ENCODE peak calls at places on chromosomes 6 and 20, in six cellular contexts. J, B, I, Y, A and D are unnamed samples. For H3K9me3, the result is how much of the 10 kb centered on the place peaks cover.

GRCh38 chr6:88586371-88587157 is 376.9 kb downstream of the RNGTT start:
- DNase-seq in J (no peak), B (no peak), Y (no peak), A (no peak), I (no peak), D (no peak)

GRCh38 chr6:33967266-33967767 is 163.5 kb upstream of the MLN start:
- DNase-seq in A (no peak), I (no peak), B (no peak), Y (no peak), J (no peak), D (no peak)

GRCh38 chr6:19918436-19918835 is 81.3 kb downstream of the ID4 start:
- DNase-seq in A (no peak), I (no peak), J (no peak), B (no peak), Y (no peak), D (no peak)

GRCh38 chr20:63696311-63696627 is 183 bp upstream of the TNFRSF6B start:
- DNase-seq in I (no peak), Y (peak), J (peak), A (no peak), B (no peak), D (no peak)

GRCh38 chr20:63973160-63973479 is 3.4 kb upstream of the ZNF512B start:
- DNase-seq in J (no peak), B (no peak), Y (no peak), A (no peak), I (no peak), D (no peak)

GRCh38 chr20:62208061-62208804 is 11.8 kb downstream of the HRH3 start:
- DNase-seq in I (no peak), A (no peak), B (no peak), Y (no peak), J (no peak), D (no peak)

GRCh38 chr20:44730441-44730840 is 15.2 kb upstream of the KCNK15 start:
- DNase-seq in Y (no peak), B (no peak), J (peak), A (no peak), I (no peak), D (no peak)

GRCh38 chr6:115945806-115946205 is 114.9 kb downstream of the FRK start:
- DNase-seq in I (no peak), J (no peak), Y (no peak), A (no peak), B (no peak), D (no peak)

GRCh38 chr6:101013612-101014195 is 132.6 kb upstream of the ASCC3 start:
- DNase-seq in Y (no peak), I (no peak), B (no peak), A (no peak), J (no peak), D (no peak)

GRCh38 chr6:35237466-35237865 is 22.1 kb upstream of the ZNF76 start:
- DNase-seq in Y (no peak), J (no peak), A (no peak), B (no peak), I (no peak), D (no peak)

GRCh38 chr6:104402572-104402971 is 457.1 kb downstream of the HACE1 start:
- DNase-seq in B (no peak), A (no peak), I (no peak), J (no peak), Y (no peak), D (no peak)

GRCh38 chr6:161498359-161498758 is 224.5 kb upstream of the AGPAT4 start:
- DNase-seq in B (peak), A (no peak), J (peak), Y (peak), I (peak), D (peak)

GRCh38 chr6:131199568-131200272 is 64.5 kb downstream of the AKAP7 start:
- DNase-seq in A (peak), Y (peak), I (peak), J (peak), B (peak), D (no peak)

GRCh38 chr20:48574383-48574782 is 253.4 kb downstream of the PREX1 start:
- DNase-seq in Y (no peak), I (peak), B (no peak), A (no peak), J (peak), D (no peak)

GRCh38 chr20:24938498-24938897 is 10.6 kb upstream of the CST7 start:
- DNase-seq in B (no peak), J (no peak), A (no peak), Y (no peak), I (no peak), D (no peak)
- H3K9me3 ChIP-seq in B (under half), J (under half), A (under half), Y (under half), I (under half), D (under half)

DNA sequence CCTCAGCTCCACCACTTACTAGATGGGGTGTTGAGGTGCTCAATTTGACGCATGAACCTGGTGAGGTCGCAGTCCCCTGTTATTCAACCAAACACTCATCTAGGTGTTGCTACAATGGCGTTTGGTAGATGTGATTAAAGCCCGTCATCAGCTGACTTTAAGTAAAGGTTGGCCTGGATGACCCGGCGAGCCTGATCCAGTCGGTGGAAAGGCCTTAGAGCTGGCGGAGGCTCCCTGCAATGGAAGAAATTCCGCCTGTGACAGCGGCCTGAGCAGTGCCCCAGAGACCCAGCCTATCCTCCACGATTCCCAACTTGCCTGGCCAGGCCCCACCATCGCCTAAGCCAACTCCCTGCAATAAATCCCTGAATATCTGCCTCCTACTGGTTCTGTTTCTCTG is 171.4 kb downstream of the BMP7 start:
- DNase-seq in J (no peak), I (no peak), A (no peak), Y (no peak), B (no peak), D (no peak)
- TF ChIP-seq YY1 in J (no peak), I (no peak), A (no peak), Y (no peak), B (no peak), D (no peak)

GRCh38 chr20:15937179-15937578 is 636.1 kb downstream of the KIF16B start:
- DNase-seq in I (no peak), Y (no peak), B (no peak), J (no peak), A (peak), D (no peak)

GRCh38 chr20:15942130-15942529 is 631.1 kb downstream of the KIF16B start:
- DNase-seq in J (no peak), A (no peak), I (no peak), B (no peak), Y (no peak), D (no peak)

GRCh38 chr20:15940127-15940526 is 633.1 kb downstream of the KIF16B start:
- DNase-seq in A (no peak), Y (no peak), J (no peak), I (no peak), B (no peak), D (no peak)

DNA sequence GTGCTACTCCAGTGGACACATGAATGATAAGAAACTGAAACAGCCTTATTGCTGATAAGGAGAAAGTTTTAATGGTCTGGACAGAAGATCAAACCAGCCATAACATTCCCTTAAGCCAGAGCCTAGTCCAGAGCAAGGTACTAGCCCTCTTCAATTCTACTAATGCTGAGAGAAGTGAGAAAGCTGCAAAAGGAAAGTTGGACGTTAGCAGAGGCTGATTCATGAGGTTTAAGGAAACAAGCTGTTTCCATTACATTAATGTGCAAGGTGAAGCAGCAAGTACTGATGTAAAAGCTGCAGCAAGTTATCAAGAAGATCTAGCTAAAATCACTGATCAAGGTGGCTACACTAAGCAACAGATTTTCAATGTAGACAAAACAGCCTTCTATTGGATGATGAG is 634.4 kb downstream of the KIF16B start:
- DNase-seq in Y (no peak), B (no peak), A (no peak), I (no peak), J (no peak), D (no peak)
- H3K9me3 ChIP-seq in Y (under half), B (half or more), A (under half), I (under half), J (under half), D (under half)

GRCh38 chr6:99416892-99417767 is 8.0 kb downstream of the PNISR start:
- DNase-seq in I (no peak), A (peak), Y (no peak), J (no peak), B (no peak), D (no peak)
- TF ChIP-seq YY1 in I (no peak), A (no peak), Y (no peak), J (no peak), B (no peak), D (no peak)

DNA sequence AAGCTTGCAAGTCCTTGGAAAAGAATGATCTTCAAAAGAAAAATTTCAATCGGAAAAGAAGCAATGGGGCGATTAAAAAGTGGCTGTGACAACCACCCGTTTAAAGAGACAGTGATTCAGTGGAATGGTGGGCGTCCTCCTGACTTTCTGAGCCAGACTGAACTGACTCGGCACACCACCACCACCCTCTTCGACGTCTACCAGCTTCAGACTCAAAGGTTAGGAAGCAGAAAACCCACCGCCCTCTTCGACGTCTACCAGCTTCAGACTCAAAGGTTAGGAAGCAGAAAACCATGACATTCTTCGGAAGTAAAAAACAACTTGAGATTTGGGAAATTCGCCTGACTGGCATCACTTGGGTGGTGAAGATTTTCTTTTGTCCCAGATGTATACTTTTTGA is 28.3 kb upstream of the IRF4 start:
- DNase-seq in Y (no peak), I (no peak), J (no peak), B (no peak), A (no peak), D (no peak)
- H3K9me3 ChIP-seq in Y (half or more), I (under half), J (under half), B (under half), A (under half), D (under half)

DNA sequence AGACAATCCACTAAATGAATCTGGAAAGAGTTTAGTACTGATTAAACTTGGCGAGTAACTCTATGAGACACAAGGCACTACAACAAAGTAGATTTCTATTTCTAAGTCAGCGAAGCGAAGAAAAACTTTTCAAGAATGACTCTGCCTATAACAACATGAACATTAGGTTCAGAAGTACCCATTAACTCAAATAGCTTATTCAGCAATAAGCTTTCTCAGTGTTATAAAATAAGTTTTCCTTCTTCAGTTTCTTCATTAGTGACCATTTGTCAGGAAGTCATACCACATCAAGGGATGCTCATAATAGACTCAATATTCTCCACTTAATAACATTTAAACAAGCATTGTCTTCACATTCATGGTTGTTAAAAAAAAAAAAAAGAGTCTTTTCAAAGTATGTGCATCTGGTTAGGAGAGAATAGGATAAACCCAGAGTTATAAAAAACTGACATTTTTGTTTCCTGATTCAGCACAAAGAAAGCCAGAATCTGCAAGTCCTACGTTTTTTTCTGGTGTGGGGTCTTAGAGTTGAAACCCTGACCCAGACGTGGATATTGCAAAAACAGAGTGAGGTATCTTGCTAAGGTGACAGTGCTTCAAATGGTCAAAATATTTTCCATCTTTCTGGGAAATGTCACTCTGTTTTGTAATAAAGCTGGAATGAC is 148.2 kb upstream of the PREP start:
- DNase-seq in A (no peak), I (no peak), J (no peak), Y (no peak), B (no peak), D (no peak)
- TF ChIP-seq YY1 in A (no peak), I (no peak), J (no peak), Y (no peak), B (no peak), D (no peak)

DNA sequence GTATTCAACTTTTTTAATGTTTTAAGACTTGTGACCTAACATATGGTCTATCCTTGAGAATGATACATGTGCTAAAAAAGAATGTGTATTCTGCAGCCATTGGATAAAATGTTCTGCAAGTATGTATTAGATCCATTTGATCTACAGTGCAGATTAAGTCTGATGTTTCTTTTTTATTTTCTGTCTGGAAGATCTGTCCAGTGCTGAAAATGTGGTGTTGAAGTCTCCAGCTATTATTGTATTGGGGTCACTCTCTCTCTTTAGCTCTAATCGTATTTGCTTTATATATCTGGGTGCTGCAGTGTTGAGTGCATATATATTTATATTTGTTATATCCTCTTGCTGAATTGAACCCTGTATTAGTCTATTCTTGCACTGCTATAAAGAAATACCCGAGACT is 44.2 kb upstream of the TRIM39 start:
- DNase-seq in A (no peak), J (no peak), Y (no peak), I (no peak), B (no peak), D (no peak)
- H3K9me3 ChIP-seq in A (under half), J (under half), Y (half or more), I (under half), B (half or more), D (half or more)

GRCh38 chr6:68572975-68573374 is 62.1 kb upstream of the ADGRB3 start:
- DNase-seq in I (no peak), A (no peak), Y (no peak), J (no peak), B (no peak), D (no peak)
- TF ChIP-seq YY1 in I (no peak), A (no peak), Y (no peak), J (no peak), B (no peak), D (no peak)

GRCh38 chr6:27448456-27448855 is 24.4 kb downstream of the ZNF184 start:
- DNase-seq in B (no peak), A (no peak), J (no peak), Y (no peak), I (no peak), D (no peak)

GRCh38 chr6:27452496-27452897 is 20.4 kb downstream of the ZNF184 start:
- DNase-seq in A (no peak), J (no peak), B (no peak), I (no peak), Y (no peak), D (no peak)

DNA sequence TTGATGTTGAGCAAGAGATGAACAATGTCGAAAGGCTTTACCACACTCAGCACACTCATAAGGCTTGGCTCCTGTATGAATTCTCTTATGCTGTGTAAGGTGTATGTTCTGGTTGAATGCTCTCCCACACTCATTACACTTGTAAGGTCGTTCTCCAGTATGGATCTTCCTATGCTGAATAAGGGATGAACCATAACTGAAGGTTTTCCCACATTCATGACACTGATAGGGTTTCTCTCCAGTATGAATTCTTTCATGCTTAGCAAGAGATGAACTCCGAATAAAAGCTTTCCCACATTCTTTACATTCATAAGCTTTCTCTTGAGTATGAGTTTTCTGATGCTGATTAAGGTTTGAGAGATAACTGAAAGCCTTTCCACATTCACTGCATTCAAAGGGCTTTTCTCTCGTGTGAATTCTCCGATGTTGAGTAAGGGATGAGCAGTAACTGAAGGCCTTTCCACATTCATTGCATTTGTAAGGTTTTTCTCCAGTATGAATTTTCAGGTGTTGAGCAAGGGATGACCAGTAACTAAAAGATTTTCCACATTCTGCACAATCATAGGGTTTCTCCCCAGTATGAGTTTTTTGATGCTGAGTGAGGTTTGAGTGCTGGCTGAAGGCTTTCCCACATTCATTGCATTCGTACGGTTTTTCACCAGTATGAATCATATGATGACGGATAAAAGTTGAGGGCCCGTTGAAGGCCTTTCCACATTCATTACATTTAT is 21.1 kb downstream of the ZNF184 start:
- DNase-seq in J (no peak), I (no peak), Y (no peak), B (no peak), A (no peak), D (no peak)
- H3K9me3 ChIP-seq in J (half or more), I (half or more), Y (half or more), B (half or more), A (half or more), D (half or more)

DNA sequence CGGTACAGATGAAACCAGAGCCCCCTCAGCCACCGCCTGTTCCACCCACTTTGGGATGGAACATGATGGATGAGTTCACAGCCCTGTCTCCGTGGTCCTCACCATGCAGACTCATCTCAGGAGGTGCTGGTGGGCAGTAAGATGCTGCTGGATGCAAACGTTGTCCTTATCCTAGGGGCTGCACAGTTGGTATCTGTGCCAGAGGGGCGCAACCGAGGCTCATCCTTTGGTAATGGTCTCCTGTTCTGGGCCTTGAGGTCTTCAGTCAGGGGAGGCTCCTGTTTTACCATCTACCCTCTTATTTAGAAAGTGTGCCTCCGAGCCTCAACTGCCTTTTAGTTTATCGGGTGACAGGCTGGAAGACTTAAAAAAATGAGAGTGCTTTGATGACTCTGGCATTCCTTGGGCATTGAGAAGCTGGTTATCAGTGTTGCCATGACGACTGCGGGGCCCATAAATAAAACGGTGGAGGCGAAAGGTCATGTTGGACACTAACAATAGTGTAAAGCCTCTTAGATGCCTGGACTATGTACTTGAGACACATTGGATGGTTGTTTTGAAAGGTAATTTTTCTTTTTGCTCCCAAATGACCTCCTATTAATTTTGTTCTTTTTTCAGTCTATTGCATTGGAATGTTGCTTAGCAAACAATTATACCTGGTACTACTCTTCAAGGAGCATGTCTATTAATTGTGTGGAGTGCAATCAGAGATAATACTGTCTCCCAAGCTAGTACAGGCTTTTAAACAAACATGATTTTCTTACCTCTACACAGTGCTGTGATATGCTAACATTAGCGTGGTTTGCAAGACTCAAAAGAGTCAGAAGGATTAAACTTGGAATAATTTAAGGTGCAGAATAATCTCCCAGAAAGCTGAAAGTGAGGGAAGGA is 74.2 kb upstream of the DSP start:
- DNase-seq in A (no peak), B (peak), Y (no peak), I (no peak), J (no peak), D (no peak)
- TF ChIP-seq YY1 in A (no peak), B (no peak), Y (no peak), I (no peak), J (no peak), D (no peak)